ENCODE peak calls at places on chromosomes 7 and 10, in seven cellular contexts. L is lung, Q is esophagus squamous epithelium, U is lower lobe of right lung, B is PC-9, M is breast epithelium, K is GM23338. E is an unnamed sample. For H3K4me1, the result is how much of the 10 kb centered on the place peaks cover.

GRCh38 chr10:74417397-74417796 is 266.4 kb downstream of the ADK start:
- DNase-seq in L (no peak), Q (no peak), U (no peak), B (no peak), M (no peak), K (no peak), E (no peak)

GRCh38 chr10:29862926-29863614 is 196.3 kb downstream of the JCAD start:
- DNase-seq in L (no peak), Q (no peak), U (no peak), B (peak), M (no peak), K (no peak), E (no peak)

GRCh38 chr7:96548664-96549063 is 161.0 kb downstream of the SEM1 start:
- DNase-seq in L (no peak), Q (no peak), U (no peak), B (peak), M (no peak), K (no peak), E (no peak)

GRCh38 chr10:71782917-71783490 is 9.7 kb upstream of the VSIR start:
- DNase-seq in L (no peak), Q (no peak), U (peak), B (no peak), M (no peak), K (peak), E (no peak)

GRCh38 chr7:125567686-125568085 is 638.1 kb upstream of the POT1 start:
- DNase-seq in L (no peak), Q (no peak), U (no peak), B (no peak), M (no peak), K (no peak), E (no peak)

GRCh38 chr7:67823345-67823744 is 826.7 kb downstream of the TYW1 start:
- DNase-seq in L (no peak), Q (no peak), U (no peak), B (no peak), M (no peak), K (no peak), E (no peak)

GRCh38 chr7:97555845-97556431 is 175.9 kb upstream of the TAC1 start:
- DNase-seq in L (no peak), Q (no peak), U (no peak), B (no peak), M (no peak), K (peak), E (peak)

GRCh38 chr7:89029864-89030263 is 234.3 kb upstream of the TEX47 start:
- DNase-seq in L (no peak), Q (no peak), U (no peak), B (peak), M (no peak), K (no peak), E (no peak)

GRCh38 chr10:89088901-89089300 is 98.3 kb downstream of the FAS start:
- DNase-seq in L (no peak), Q (no peak), U (no peak), B (no peak), M (no peak), K (no peak), E (no peak)

GRCh38 chr10:120746016-120746755 is 105.0 kb upstream of the WDR11 start:
- DNase-seq in L (no peak), Q (no peak), U (no peak), B (no peak), M (no peak), K (no peak), E (no peak)

GRCh38 chr10:87842220-87842641 is 21.1 kb downstream of the KLLN start:
- DNase-seq in L (peak), Q (no peak), U (no peak), B (peak), M (no peak), K (no peak), E (peak)

GRCh38 chr10:23376175-23376787 is 31.7 kb upstream of the C10orf67 start:
- DNase-seq in L (no peak), Q (no peak), U (no peak), B (no peak), M (no peak), K (no peak), E (peak)

GRCh38 chr7:40698921-40699260 is 564.1 kb downstream of the SUGCT start:
- DNase-seq in L (no peak), Q (no peak), U (no peak), B (no peak), M (no peak), K (no peak), E (no peak)

GRCh38 chr10:100803481-100803880 is 58.1 kb downstream of the PAX2 start:
- DNase-seq in L (no peak), Q (no peak), U (no peak), B (no peak), M (no peak), K (peak), E (no peak)

GRCh38 chr10:119131512-119132240 is 27.8 kb downstream of the DENND10 start:
- DNase-seq in L (peak), Q (no peak), U (no peak), B (no peak), M (no peak), K (no peak), E (no peak)

GRCh38 chr10:63210611-63211196 is 77.6 kb downstream of the NRBF2 start:
- DNase-seq in L (no peak), Q (no peak), U (no peak), B (no peak), M (no peak), K (no peak), E (no peak)

GRCh38 chr7:75967573-75967997 is 26.8 kb downstream of the TMEM120A start:
- DNase-seq in L (no peak), Q (no peak), U (no peak), B (no peak), M (no peak), K (no peak), E (no peak)

DNA sequence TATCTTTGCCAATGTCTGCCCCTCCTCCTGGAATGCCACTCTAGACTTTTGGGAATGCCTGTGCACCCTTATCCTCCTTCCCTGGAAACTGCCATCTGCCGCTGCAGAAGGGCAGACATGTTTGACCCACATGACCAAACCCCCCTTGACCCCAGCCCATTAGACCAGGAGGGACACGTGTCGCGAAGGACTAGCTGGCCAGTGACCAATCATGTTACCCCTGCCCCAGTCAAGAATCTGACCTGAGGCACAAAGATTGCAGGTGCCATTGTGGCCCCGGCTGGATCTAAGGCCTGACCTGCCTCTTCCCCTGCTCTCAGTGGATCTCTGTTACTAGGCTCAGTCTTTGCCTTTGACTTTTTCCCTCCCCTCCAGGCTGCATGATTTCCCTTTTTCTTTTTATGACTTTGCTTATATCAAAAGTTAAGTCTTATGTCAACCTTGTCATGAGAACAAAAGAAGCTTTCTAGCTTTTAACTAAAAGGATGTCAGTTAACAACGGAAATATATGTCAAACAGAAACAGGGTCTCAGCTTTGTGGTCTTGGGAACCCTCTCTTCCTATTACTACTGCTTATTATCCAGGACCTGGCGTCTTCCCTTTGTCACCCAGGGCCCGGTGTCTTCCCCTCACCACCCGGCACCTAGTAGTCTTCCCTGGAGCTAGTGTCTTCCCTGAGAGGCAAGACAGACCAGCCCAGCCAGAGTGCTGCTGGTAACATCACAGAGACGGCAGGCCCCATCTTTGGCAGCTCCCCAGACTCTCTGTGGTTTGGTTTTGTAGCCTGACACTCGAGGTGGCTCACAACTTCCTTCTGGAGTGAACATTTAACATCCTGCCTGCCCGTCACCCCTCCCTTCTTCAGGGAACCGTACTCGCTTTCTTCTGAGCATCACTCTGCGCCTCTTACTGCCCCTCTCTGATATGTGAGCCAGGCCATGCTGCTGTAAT is 24.4 kb upstream of the PPIF start:
- DNase-seq in L (peak), Q (no peak), U (peak), B (peak), M (peak), K (no peak), E (peak)
- H3K4me1 ChIP-seq in L (under half), Q (under half), U (under half), B (half or more), M (under half), K (under half), E (under half)

DNA sequence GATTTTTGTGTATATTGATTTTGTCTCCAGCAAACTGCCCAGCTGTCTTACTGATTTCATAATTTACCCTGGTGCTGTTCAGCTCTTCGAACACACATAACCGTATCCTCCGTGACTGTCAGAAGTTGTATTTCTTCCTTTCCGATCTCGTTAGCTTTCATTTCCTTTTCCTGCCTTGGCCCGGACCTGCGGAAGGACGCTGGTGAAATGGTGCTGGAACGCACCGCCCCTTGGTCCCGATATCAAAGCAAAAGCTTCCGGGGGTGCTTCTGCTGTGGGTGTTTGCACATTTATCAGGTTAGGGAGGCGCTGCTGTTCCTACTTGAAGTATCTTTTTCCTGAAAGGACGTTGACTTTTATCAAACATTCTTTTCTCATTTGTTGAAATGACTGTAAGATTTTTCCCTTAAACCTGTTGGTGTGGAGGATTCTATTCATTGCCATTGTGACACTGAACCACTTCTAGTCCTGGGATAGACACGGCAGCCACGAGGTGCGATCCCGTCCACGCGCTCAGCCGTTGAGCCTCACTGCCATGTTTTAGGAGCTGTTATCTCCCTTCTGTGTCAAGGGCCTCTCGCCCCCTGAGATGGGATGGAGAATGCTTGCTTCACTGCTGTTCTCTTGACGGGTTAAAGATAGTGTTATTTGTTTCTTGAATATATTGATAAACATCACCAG is 72.6 kb downstream of the FOXL3 start:
- DNase-seq in L (no peak), Q (no peak), U (peak), B (no peak), M (no peak), K (no peak), E (peak)
- H3K4me1 ChIP-seq in L (under half), Q (under half), U (under half), B (under half), M (under half), K (under half), E (under half)

DNA sequence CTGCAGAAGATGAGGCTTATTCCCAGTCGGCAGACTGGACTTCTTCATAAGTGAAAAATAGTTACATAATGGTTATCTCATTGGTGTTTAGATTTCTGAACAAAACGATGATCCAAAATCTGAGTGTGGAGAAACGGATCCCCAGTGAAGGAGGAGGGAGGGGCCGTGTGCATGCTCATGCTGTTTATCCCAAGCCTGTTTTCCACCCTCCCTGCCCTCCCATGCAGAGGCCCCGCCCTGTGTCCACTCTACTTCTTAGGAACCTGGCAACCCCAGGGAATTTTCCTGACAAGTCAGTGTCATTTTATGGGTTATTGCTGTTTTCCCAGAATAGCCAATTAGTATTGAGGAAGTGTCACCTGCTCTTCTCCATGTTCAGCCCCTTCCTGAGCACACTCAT is 174.0 kb downstream of the CELF2 start:
- DNase-seq in L (no peak), Q (no peak), U (no peak), B (no peak), M (no peak), K (no peak), E (no peak)
- H3K4me1 ChIP-seq in L (under half), Q (under half), U (half or more), B (under half), M (under half), K (under half), E (under half)

DNA sequence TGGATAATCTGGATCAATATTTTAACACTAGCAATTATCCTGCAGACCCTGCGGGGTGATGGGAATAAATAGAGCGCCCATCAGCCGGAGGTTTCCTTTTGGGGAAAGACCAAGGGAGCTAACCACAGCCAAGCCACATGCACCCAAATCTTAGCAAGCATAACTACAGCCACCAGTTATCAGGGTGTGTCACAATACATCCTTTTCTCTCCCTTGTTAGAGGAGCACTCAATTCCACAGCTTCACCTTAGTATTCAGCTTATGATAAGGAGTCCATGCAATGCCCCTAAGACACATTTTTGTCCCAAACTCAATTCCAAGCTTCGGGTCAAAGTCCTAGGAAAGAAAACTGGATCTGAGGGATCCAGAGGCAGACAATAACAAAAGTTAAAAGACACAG is 15.9 kb downstream of the TOMM7 start:
- DNase-seq in L (no peak), Q (no peak), U (no peak), B (no peak), M (no peak), K (no peak), E (no peak)
- H3K4me1 ChIP-seq in L (under half), Q (under half), U (under half), B (under half), M (under half), K (half or more), E (under half)

GRCh38 chr7:23598321-23598720 is 1.1 kb downstream of the CCDC126 start:
- DNase-seq in L (no peak), Q (no peak), U (no peak), B (no peak), M (no peak), K (peak), E (peak)

GRCh38 chr7:23600251-23600650 is 3.1 kb downstream of the CCDC126 start:
- DNase-seq in L (no peak), Q (no peak), U (no peak), B (no peak), M (no peak), K (peak), E (no peak)

GRCh38 chr7:23594879-23595604 is 2.1 kb upstream of the CCDC126 start:
- DNase-seq in L (no peak), Q (no peak), U (no peak), B (no peak), M (no peak), K (no peak), E (no peak)

GRCh38 chr7:23597064-23597907 is at the start of gene CCDC126:
- DNase-seq in L (peak), Q (peak), U (peak), B (peak), M (peak), K (peak), E (peak)

DNA sequence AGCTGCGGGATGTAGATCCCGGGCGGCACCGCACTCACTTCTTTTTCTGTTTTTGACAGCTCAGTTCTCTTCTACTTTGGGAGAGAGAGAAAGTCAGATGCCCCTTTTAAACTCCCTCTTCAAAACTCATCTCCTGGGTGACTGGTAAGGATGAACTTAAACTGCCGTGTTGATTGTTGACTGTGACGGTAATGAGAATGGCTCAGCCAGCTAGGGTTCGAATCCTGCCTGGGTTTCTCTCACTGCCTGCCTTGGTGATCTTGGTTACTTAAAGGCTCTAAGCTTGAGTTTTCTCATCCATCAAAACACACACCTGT is 684 bp downstream of the CCDC126 start:
- DNase-seq in L (no peak), Q (no peak), U (no peak), B (no peak), M (no peak), K (no peak), E (no peak)
- H3K4me1 ChIP-seq in L (under half), Q (under half), U (under half), B (under half), M (under half), K (under half), E (under half)

GRCh38 chr7:99557940-99558305 is 519 bp upstream of the ZNF655 start:
- DNase-seq in L (no peak), Q (no peak), U (no peak), B (no peak), M (no peak), K (peak), E (no peak)

GRCh38 chr7:99560834-99561734 is 2.6 kb downstream of the ZNF655 start:
- DNase-seq in L (no peak), Q (no peak), U (no peak), B (no peak), M (no peak), K (no peak), E (no peak)

GRCh38 chr7:99557196-99557607 is 1.2 kb upstream of the ZNF655 start:
- DNase-seq in L (no peak), Q (no peak), U (no peak), B (no peak), M (no peak), K (no peak), E (no peak)

GRCh38 chr7:99558306-99559275 is at the start of gene ZNF655:
- DNase-seq in L (peak), Q (peak), U (peak), B (peak), M (peak), K (peak), E (peak)

DNA sequence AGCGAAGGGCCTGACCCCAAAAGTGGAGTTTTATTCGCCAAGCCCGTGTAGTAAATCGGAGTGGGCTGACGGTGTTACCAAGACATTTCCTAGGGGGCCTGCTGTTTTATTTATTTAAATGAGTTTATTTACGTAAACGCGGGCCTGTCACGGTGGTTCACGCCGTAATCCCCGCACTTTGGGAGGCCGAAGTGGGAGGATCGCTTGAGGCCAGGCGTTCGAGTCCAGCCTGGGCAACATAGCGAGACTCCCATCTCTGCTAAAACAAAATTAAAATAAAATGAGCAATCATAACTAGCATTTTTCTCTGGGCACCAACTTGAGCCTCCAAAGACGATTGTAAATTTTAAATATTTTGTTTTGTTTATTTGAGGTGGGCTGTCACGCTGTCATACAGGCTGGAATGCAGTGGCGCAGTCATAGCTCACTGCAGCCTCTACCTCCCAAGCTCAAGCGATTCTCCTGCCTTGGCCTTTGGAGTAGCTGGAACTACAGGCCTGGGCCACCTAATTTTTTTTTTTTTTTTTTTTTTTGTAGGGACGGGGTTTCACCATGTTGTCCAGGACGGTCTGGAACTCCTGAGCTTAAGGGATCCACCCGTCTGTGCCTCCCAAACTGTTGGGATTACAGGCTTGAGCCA is 954 bp downstream of the ZNF655 start:
- DNase-seq in L (no peak), Q (no peak), U (no peak), B (no peak), M (no peak), K (no peak), E (no peak)
- H3K4me1 ChIP-seq in L (under half), Q (under half), U (under half), B (under half), M (under half), K (under half), E (under half)